ENCODE peak calls at places on chromosome 1, in six cellular contexts. Y is posterior vena cava, R is T-helper 2 cell, G is amniotic stem cell, E is SK-MEL-5, D is HT1080. Z is an unnamed sample.
A peak's percentile ranks its signal among the peaks of the same experiment; 100 is the strongest.

GRCh38 chr1:119080586-119080985 is 59.9 kb downstream of the WARS2 start:
- DNase-seq in Y (no peak), R (no peak), G (peak; percentile 41), E (no peak), D (peak; percentile 96), Z (no peak)

GRCh38 chr1:208291923-208292711 is 47.9 kb upstream of the PLXNA2 start:
- DNase-seq in Y (no peak), R (no peak), G (no peak), E (no peak), D (no peak), Z (peak; percentile 7)

GRCh38 chr1:236893626-236894545 is 98.8 kb downstream of the MTR start:
- DNase-seq in Y (no peak), R (no peak), G (no peak), E (no peak), D (no peak), Z (no peak)

GRCh38 chr1:182128502-182128901 is 67.0 kb upstream of the ZNF648 start:
- DNase-seq in Y (no peak), R (no peak), G (no peak), E (no peak), D (no peak), Z (no peak)

GRCh38 chr1:90391116-90391515 is 326.0 kb downstream of the BARHL2 start:
- DNase-seq in Y (no peak), R (no peak), G (no peak), E (peak; percentile 8), D (peak; percentile 43), Z (no peak)

GRCh38 chr1:212686069-212686468 is 13.6 kb downstream of the BATF3 start:
- DNase-seq in Y (no peak), R (no peak), G (no peak), E (no peak), D (no peak), Z (no peak)

GRCh38 chr1:48493970-48494769 is 22.2 kb upstream of the SPATA6 start:
- DNase-seq in Y (no peak), R (no peak), G (peak; percentile 78), E (peak; percentile 97), D (peak; percentile 60), Z (peak; percentile 98)

GRCh38 chr1:30807318-30808066 is 49.9 kb upstream of the LAPTM5 start:
- DNase-seq in Y (peak; percentile 91), R (no peak), G (no peak), E (peak; percentile 63), D (no peak), Z (no peak)

Z was measured in pons.